ENCODE peak calls at places on chromosomes 7 and 10, in six cellular contexts. G, Z, Q, U, B and A are unnamed samples.
A peak's percentile ranks its signal among the peaks of the same experiment; 100 is the strongest.

GRCh38 chr10:124727389-124727960 is 16.7 kb downstream of the FAM53B start:
- DNase-seq in U (no peak), B (no peak), Q (no peak), Z (no peak), G (no peak), A (no peak)

GRCh38 chr10:112311481-112311880 is 28.3 kb downstream of the TECTB start:
- DNase-seq in U (no peak), Z (no peak), Q (no peak), B (no peak), G (no peak), A (no peak)

GRCh38 chr7:95427914-95428516 is 6.8 kb downstream of the PON2 start:
- DNase-seq in U (no peak), G (peak; percentile 24), Z (no peak), B (no peak), Q (no peak), A (peak; percentile 41)

GRCh38 chr10:103584216-103585010 is 90.9 kb downstream of the NEURL1 start:
- DNase-seq in B (no peak), G (no peak), Z (no peak), U (no peak), Q (no peak), A (no peak)

GRCh38 chr10:117499248-117500105 is 43.1 kb upstream of the EMX2 start:
- DNase-seq in Z (peak; percentile 65), U (no peak), G (no peak), B (peak; percentile 40), Q (no peak), A (no peak)

GRCh38 chr7:127683776-127684681 is 32.0 kb downstream of the SND1 start:
- DNase-seq in U (no peak), Z (no peak), B (no peak), G (no peak), Q (no peak), A (peak; percentile 20)

GRCh38 chr7:5526190-5527037 is 102.8 kb upstream of the TNRC18 start:
- DNase-seq in Q (peak; percentile 77), G (peak; percentile 57), U (no peak), B (peak; percentile 66), Z (peak; percentile 82), A (no peak)

GRCh38 chr10:28241766-28242399 is 61.0 kb downstream of the MPP7 start:
- DNase-seq in U (peak; percentile 7), Z (no peak), B (peak; percentile 56), Q (no peak), G (peak; percentile 53), A (peak; percentile 36)

GRCh38 chr7:35758421-35758820 is 42.4 kb upstream of the SEPTIN7 start:
- DNase-seq in Q (no peak), G (peak; percentile 28), B (no peak), Z (no peak), U (no peak), A (no peak)

GRCh38 chr10:127979017-127979416 is 72.1 kb downstream of the PTPRE start:
- DNase-seq in B (no peak), Q (no peak), U (no peak), Z (no peak), G (no peak), A (no peak)

GRCh38 chr7:75888464-75889222 is 9.8 kb downstream of the RHBDD2 start:
- DNase-seq in B (no peak), U (no peak), Q (no peak), Z (no peak), G (no peak), A (no peak)

GRCh38 chr7:25750738-25751529 is 401.1 kb upstream of the NFE2L3 start:
- DNase-seq in Q (no peak), B (no peak), G (no peak), Z (no peak), U (peak; percentile 1), A (peak; percentile 37)

GRCh38 chr10:103881420-103882284 is 26.3 kb upstream of the SH3PXD2A start:
- DNase-seq in U (peak; percentile 54), B (no peak), Z (no peak), G (no peak), Q (peak; percentile 87), A (peak; percentile 82)

GRCh38 chr7:29622335-29623265 is 59.0 kb downstream of the PRR15 start:
- DNase-seq in Z (no peak), B (peak; percentile 79), U (no peak), Q (no peak), G (no peak), A (no peak)

GRCh38 chr10:124301736-124302135 is 117.0 kb downstream of the OAT start:
- DNase-seq in U (no peak), B (no peak), G (no peak), Z (no peak), Q (no peak), A (no peak)

GRCh38 chr10:115727114-115727513 is 545.9 kb downstream of the GFRA1 start:
- DNase-seq in Z (no peak), Q (no peak), G (no peak), B (no peak), U (peak; percentile 29), A (no peak)